ENCODE peak calls at places on chromosomes 6 and 20, in five cellular contexts. One of them, this sample, is unnamed.

GRCh38 chr6:35601331-35602132 is 87.2 kb downstream of the FKBP5 start:
- DNase-seq in activated T-cell treated with anti-CD3 and anti-CD28 coated beads for 1 hour: peak
- DNase-seq in stimulated activated CD8-positive, alpha-beta memory T cell treated with anti-CD3 and anti-CD28 coated beads, Interleukin-12 subunit alpha, Interleukin-12 subunit beta, amount 100 ng/mL, for 1 hour: peak
- DNase-seq in cardiac fibroblast: peak
- DNase-seq in breast epithelium: no peak
- DNase-seq in this sample: no peak

GRCh38 chr20:63441136-63441776 is 31.2 kb downstream of the KCNQ2 start:
- DNase-seq in activated T-cell treated with anti-CD3 and anti-CD28 coated beads for 1 hour: no peak
- DNase-seq in cardiac fibroblast: no peak
- DNase-seq in breast epithelium: no peak
- DNase-seq in stimulated activated CD8-positive, alpha-beta memory T cell treated with anti-CD3 and anti-CD28 coated beads, Interleukin-12 subunit alpha, Interleukin-12 subunit beta, amount 100 ng/mL, for 1 hour: no peak
- DNase-seq in this sample: no peak

GRCh38 chr6:87436435-87436834 is 28.7 kb downstream of the CFAP206 start:
- DNase-seq in cardiac fibroblast: peak
- DNase-seq in breast epithelium: no peak
- DNase-seq in stimulated activated CD8-positive, alpha-beta memory T cell treated with anti-CD3 and anti-CD28 coated beads, Interleukin-12 subunit alpha, Interleukin-12 subunit beta, amount 100 ng/mL, for 1 hour: peak
- DNase-seq in activated T-cell treated with anti-CD3 and anti-CD28 coated beads for 1 hour: peak
- DNase-seq in this sample: no peak

GRCh38 chr20:31560094-31560899 is 44.8 kb upstream of the ID1 start:
- DNase-seq in cardiac fibroblast: peak
- DNase-seq in activated T-cell treated with anti-CD3 and anti-CD28 coated beads for 1 hour: peak
- DNase-seq in breast epithelium: peak
- DNase-seq in stimulated activated CD8-positive, alpha-beta memory T cell treated with anti-CD3 and anti-CD28 coated beads, Interleukin-12 subunit alpha, Interleukin-12 subunit beta, amount 100 ng/mL, for 1 hour: peak
- DNase-seq in this sample: peak

GRCh38 chr20:46167080-46167479 is 49.0 kb downstream of the CD40 start:
- DNase-seq in cardiac fibroblast: no peak
- DNase-seq in activated T-cell treated with anti-CD3 and anti-CD28 coated beads for 1 hour: no peak
- DNase-seq in stimulated activated CD8-positive, alpha-beta memory T cell treated with anti-CD3 and anti-CD28 coated beads, Interleukin-12 subunit alpha, Interleukin-12 subunit beta, amount 100 ng/mL, for 1 hour: no peak
- DNase-seq in breast epithelium: no peak
- DNase-seq in this sample: no peak

GRCh38 chr20:21511850-21512633 is 1.8 kb downstream of the NKX2-2 start:
- DNase-seq in breast epithelium: no peak
- DNase-seq in stimulated activated CD8-positive, alpha-beta memory T cell treated with anti-CD3 and anti-CD28 coated beads, Interleukin-12 subunit alpha, Interleukin-12 subunit beta, amount 100 ng/mL, for 1 hour: no peak
- DNase-seq in activated T-cell treated with anti-CD3 and anti-CD28 coated beads for 1 hour: no peak
- DNase-seq in cardiac fibroblast: no peak
- DNase-seq in this sample: no peak

GRCh38 chr20:5056801-5057599 is 55.7 kb upstream of the SLC23A2 start:
- DNase-seq in cardiac fibroblast: peak
- DNase-seq in stimulated activated CD8-positive, alpha-beta memory T cell treated with anti-CD3 and anti-CD28 coated beads, Interleukin-12 subunit alpha, Interleukin-12 subunit beta, amount 100 ng/mL, for 1 hour: peak
- DNase-seq in breast epithelium: no peak
- DNase-seq in activated T-cell treated with anti-CD3 and anti-CD28 coated beads for 1 hour: peak
- DNase-seq in this sample: no peak

GRCh38 chr6:160733045-160733646 is 31.1 kb downstream of the PLG start:
- DNase-seq in cardiac fibroblast: peak
- DNase-seq in breast epithelium: no peak
- DNase-seq in stimulated activated CD8-positive, alpha-beta memory T cell treated with anti-CD3 and anti-CD28 coated beads, Interleukin-12 subunit alpha, Interleukin-12 subunit beta, amount 100 ng/mL, for 1 hour: no peak
- DNase-seq in activated T-cell treated with anti-CD3 and anti-CD28 coated beads for 1 hour: no peak
- DNase-seq in this sample: no peak

GRCh38 chr6:33118525-33119123 is 42.8 kb downstream of the HLA-DPB1 start:
- DNase-seq in activated T-cell treated with anti-CD3 and anti-CD28 coated beads for 1 hour: no peak
- DNase-seq in cardiac fibroblast: peak
- DNase-seq in stimulated activated CD8-positive, alpha-beta memory T cell treated with anti-CD3 and anti-CD28 coated beads, Interleukin-12 subunit alpha, Interleukin-12 subunit beta, amount 100 ng/mL, for 1 hour: no peak
- DNase-seq in breast epithelium: no peak
- DNase-seq in this sample: no peak

This sample was measured in esophagus squamous epithelium.